ENCODE peak calls at places on chromosome 11, in eight cellular contexts. M is activated B cell treated with CpG ODN at 0.5 μM for 24 hours; I is colonic mucosa; S is kidney glomerular epithelial cell; Y is GM12865; V is mesendoderm; R is stimulated activated CD4-positive, alpha-beta T cell treated with anti-CD3 and anti-CD28 coated beads, Interleukin-1b, Interleukin-23, amount 100 ng/mL, for 24 hours; K is body of pancreas. D is an unnamed sample.

GRCh38 chr11:117705866-117706265 is 91.2 kb downstream of the DSCAML1 start:
- DNase-seq in M (no peak), I (no peak), S (no peak), Y (no peak), V (no peak), R (no peak), K (no peak), D (no peak)

GRCh38 chr11:57479925-57480324 is 19.6 kb downstream of the RTN4RL2 start:
- DNase-seq in M (no peak), I (no peak), S (no peak), Y (no peak), V (no peak), R (no peak), K (no peak), D (no peak)

GRCh38 chr11:11157201-11157600 is 195.8 kb downstream of the CSNK2A3 start:
- DNase-seq in M (no peak), I (no peak), S (peak; percentile 4), Y (peak; percentile 56), V (peak; percentile 73), R (no peak), K (no peak), D (no peak)

GRCh38 chr11:6576471-6577373 is 26.7 kb downstream of the RRP8 start:
- DNase-seq in M (no peak), I (no peak), S (no peak), Y (no peak), V (no peak), R (no peak), K (no peak), D (no peak)

GRCh38 chr11:20909995-20910726 is 240.8 kb downstream of the NELL1 start:
- DNase-seq in M (no peak), I (no peak), S (no peak), Y (no peak), V (no peak), R (no peak), K (no peak), D (no peak)

GRCh38 chr11:15101072-15101701 is 13.5 kb upstream of the INSC start:
- DNase-seq in M (no peak), I (peak; percentile 65), S (peak; percentile 42), Y (peak; percentile 75), V (peak; percentile 70), R (no peak), K (peak; percentile 74), D (no peak)

GRCh38 chr11:57499413-57499982 is 16.0 kb downstream of the SLC43A1 start:
- DNase-seq in M (peak; percentile 64), I (peak; percentile 97), S (peak; percentile 76), Y (peak; percentile 52), V (peak; percentile 98), R (no peak), K (peak; percentile 97), D (peak; percentile 94)

GRCh38 chr11:10629431-10630002 is 61.1 kb upstream of the LYVE1 start:
- DNase-seq in M (no peak), I (no peak), S (no peak), Y (no peak), V (no peak), R (no peak), K (no peak), D (no peak)

GRCh38 chr11:75269367-75269660 is 28.7 kb downstream of the TPBGL start:
- DNase-seq in M (no peak), I (no peak), S (no peak), Y (no peak), V (no peak), R (no peak), K (no peak), D (no peak)

GRCh38 chr11:34732831-34733230 is 111.9 kb downstream of the EHF start:
- DNase-seq in M (no peak), I (no peak), S (no peak), Y (no peak), V (no peak), R (no peak), K (no peak), D (no peak)

GRCh38 chr11:33912405-33913361 is 20.8 kb upstream of the LMO2 start:
- DNase-seq in M (peak; percentile 32), I (no peak), S (peak; percentile 76), Y (peak; percentile 77), V (peak; percentile 51), R (no peak), K (no peak), D (no peak)

GRCh38 chr11:44621784-44622183 is 56.3 kb downstream of the CD82 start:
- DNase-seq in M (no peak), I (no peak), S (no peak), Y (no peak), V (no peak), R (no peak), K (no peak), D (no peak)

GRCh38 chr11:16825091-16825490 is 86.6 kb downstream of the C11orf58 start:
- DNase-seq in M (no peak), I (no peak), S (no peak), Y (no peak), V (peak; percentile 87), R (no peak), K (no peak), D (no peak)

GRCh38 chr11:86551286-86551685 is 121.1 kb downstream of the ME3 start:
- DNase-seq in M (no peak), I (no peak), S (peak; percentile 94), Y (peak; percentile 32), V (peak; percentile 18), R (no peak), K (no peak), D (no peak)

GRCh38 chr11:128522063-128522942 is 65.1 kb downstream of the ETS1 start:
- DNase-seq in M (peak; percentile 88), I (peak; percentile 94), S (peak; percentile 97), Y (peak; percentile 96), V (peak; percentile 96), R (peak; percentile 72), K (peak; percentile 95), D (peak; percentile 94)

GRCh38 chr11:60860943-60861342 is 5.2 kb upstream of the PTGDR2 start:
- DNase-seq in M (no peak), I (no peak), S (no peak), Y (no peak), V (no peak), R (no peak), K (no peak), D (no peak)

GRCh38 chr11:82829101-82829500 is 71.1 kb downstream of the PRCP start:
- DNase-seq in M (no peak), I (no peak), S (no peak), Y (no peak), V (no peak), R (no peak), K (no peak), D (no peak)

GRCh38 chr11:111680486-111681175 is 78.4 kb downstream of the SIK2 start:
- DNase-seq in M (no peak), I (no peak), S (no peak), Y (no peak), V (peak; percentile 56), R (no peak), K (no peak), D (no peak)

GRCh38 chr11:11293798-11294611 is 59.0 kb downstream of the CSNK2A3 start:
- DNase-seq in M (no peak), I (no peak), S (no peak), Y (no peak), V (peak; percentile 73), R (no peak), K (no peak), D (no peak)

GRCh38 chr11:17519031-17519430 is 25.2 kb downstream of the USH1C start:
- DNase-seq in M (no peak), I (no peak), S (no peak), Y (no peak), V (no peak), R (no peak), K (no peak), D (no peak)

GRCh38 chr11:22800482-22800881 is 29.1 kb downstream of the SVIP start:
- DNase-seq in M (no peak), I (no peak), S (no peak), Y (no peak), V (no peak), R (no peak), K (no peak), D (no peak)

GRCh38 chr11:108369064-108369463 is 98.3 kb downstream of the C11orf65 start:
- DNase-seq in M (no peak), I (no peak), S (no peak), Y (no peak), V (no peak), R (no peak), K (no peak), D (no peak)